ENCODE peak calls at places on chromosomes 13 and 19, in six cellular contexts. E is cardiac muscle cell, X is mucosa of descending colon, D is ascending aorta, Y is kidney, M is GM23248. T is an unnamed sample.

GRCh38 chr13:28679628-28680027 is 20.7 kb downstream of the POMP start:
- DNase-seq in E (no peak), X (no peak), D (no peak), Y (no peak), M (peak; percentile 61), T (no peak)

GRCh38 chr13:28161370-28161769 is 23.0 kb downstream of the PAN3 start:
- DNase-seq in E (peak; percentile 48), X (no peak), D (no peak), Y (no peak), M (peak; percentile 41), T (no peak)

GRCh38 chr19:2567580-2567979 is 91.7 kb downstream of the GADD45B start:
- DNase-seq in E (no peak), X (peak; percentile 87), D (peak; percentile 57), Y (peak; percentile 90), M (peak; percentile 45), T (peak; percentile 75)

GRCh38 chr19:7152568-7152967 is 83.1 kb downstream of the ZNF557 start:
- DNase-seq in E (no peak), X (no peak), D (no peak), Y (no peak), M (peak; percentile 35), T (no peak)

GRCh38 chr19:1087813-1088418 is 7.3 kb downstream of the POLR2E start:
- DNase-seq in E (no peak), X (peak; percentile 81), D (peak; percentile 53), Y (no peak), M (no peak), T (no peak)

GRCh38 chr19:4566402-4567051 is 7.0 kb upstream of the SEMA6B start:
- DNase-seq in E (no peak), X (no peak), D (no peak), Y (no peak), M (no peak), T (no peak)

GRCh38 chr13:72651196-72651595 is 76.2 kb downstream of the MZT1 start:
- DNase-seq in E (peak; percentile 37), X (no peak), D (no peak), Y (no peak), M (no peak), T (no peak)

GRCh38 chr19:14440049-14440448 is 6.9 kb downstream of the PKN1 start:
- DNase-seq in E (no peak), X (peak; percentile 93), D (peak; percentile 55), Y (peak; percentile 94), M (no peak), T (peak; percentile 77)

GRCh38 chr13:54574791-54575190 is 1546.2 kb downstream of the OLFM4 start:
- DNase-seq in E (no peak), X (no peak), D (no peak), Y (no peak), M (no peak), T (no peak)

GRCh38 chr19:28037186-28037585 is 1175.8 kb downstream of the UQCRFS1 start:
- DNase-seq in E (no peak), X (no peak), D (no peak), Y (no peak), M (no peak), T (no peak)

GRCh38 chr19:45637890-45638667 is 1.1 kb downstream of the EML2 start:
- DNase-seq in E (no peak), X (peak; percentile 68), D (no peak), Y (no peak), M (peak; percentile 55), T (no peak)

GRCh38 chr13:95485045-95485517 is 67.4 kb upstream of the CLDN10 start:
- DNase-seq in E (no peak), X (no peak), D (no peak), Y (no peak), M (peak; percentile 60), T (no peak)

GRCh38 chr19:57708641-57709354 is at the start of gene ZNF154:
- DNase-seq in E (peak; percentile 92), X (no peak), D (no peak), Y (peak; percentile 71), M (peak; percentile 88), T (peak; percentile 45)

GRCh38 chr19:3095375-3096191 is 1.4 kb downstream of the GNA11 start:
- DNase-seq in E (peak; percentile 60), X (peak; percentile 67), D (no peak), Y (peak; percentile 77), M (peak; percentile 35), T (no peak)

GRCh38 chr13:37065893-37066526 is 6.5 kb upstream of the SUPT20H start:
- DNase-seq in E (no peak), X (no peak), D (no peak), Y (no peak), M (no peak), T (no peak)

GRCh38 chr19:39915848-39916215 is 18.6 kb downstream of the FCGBP start:
- DNase-seq in E (no peak), X (no peak), D (no peak), Y (no peak), M (no peak), T (no peak)

GRCh38 chr13:99033814-99034213 is 56.0 kb upstream of the DOCK9 start:
- DNase-seq in E (peak; percentile 60), X (no peak), D (no peak), Y (no peak), M (peak; percentile 62), T (no peak)

GRCh38 chr13:32581177-32581786 is 5.0 kb upstream of the PDS5B start:
- DNase-seq in E (peak; percentile 14), X (no peak), D (no peak), Y (no peak), M (peak; percentile 67), T (no peak)

GRCh38 chr19:5369962-5370367 is 29.4 kb upstream of the PTPRS start:
- DNase-seq in E (peak; percentile 50), X (no peak), D (no peak), Y (no peak), M (peak; percentile 46), T (no peak)

GRCh38 chr13:32234914-32235313 is 80.2 kb downstream of the ZAR1L start:
- DNase-seq in E (no peak), X (no peak), D (no peak), Y (no peak), M (no peak), T (no peak)

GRCh38 chr13:73090116-73090811 is 31.5 kb downstream of the KLF5 start:
- DNase-seq in E (no peak), X (no peak), D (no peak), Y (no peak), M (peak; percentile 77), T (no peak)

GRCh38 chr13:72400859-72401258 is 326.6 kb downstream of the MZT1 start:
- DNase-seq in E (no peak), X (no peak), D (no peak), Y (no peak), M (no peak), T (no peak)

GRCh38 chr13:99067160-99067985 is 89.5 kb upstream of the DOCK9 start:
- DNase-seq in E (no peak), X (no peak), D (no peak), Y (no peak), M (peak; percentile 84), T (no peak)

GRCh38 chr13:26132756-26133155 is 80.9 kb upstream of the SHISA2 start:
- DNase-seq in E (no peak), X (no peak), D (no peak), Y (no peak), M (peak; percentile 52), T (no peak)

GRCh38 chr19:8367327-8368001 is 3.5 kb downstream of the ANGPTL4 start:
- DNase-seq in E (peak; percentile 60), X (peak; percentile 83), D (no peak), Y (peak; percentile 93), M (peak; percentile 92), T (peak; percentile 96)

GRCh38 chr19:33486936-33487793 is 34.4 kb downstream of the PEPD start:
- DNase-seq in E (peak; percentile 62), X (no peak), D (no peak), Y (no peak), M (no peak), T (no peak)

GRCh38 chr19:47511681-47512080 is 3.2 kb downstream of the NAPA start:
- DNase-seq in E (no peak), X (no peak), D (no peak), Y (no peak), M (peak; percentile 64), T (peak; percentile 24)

DNA sequence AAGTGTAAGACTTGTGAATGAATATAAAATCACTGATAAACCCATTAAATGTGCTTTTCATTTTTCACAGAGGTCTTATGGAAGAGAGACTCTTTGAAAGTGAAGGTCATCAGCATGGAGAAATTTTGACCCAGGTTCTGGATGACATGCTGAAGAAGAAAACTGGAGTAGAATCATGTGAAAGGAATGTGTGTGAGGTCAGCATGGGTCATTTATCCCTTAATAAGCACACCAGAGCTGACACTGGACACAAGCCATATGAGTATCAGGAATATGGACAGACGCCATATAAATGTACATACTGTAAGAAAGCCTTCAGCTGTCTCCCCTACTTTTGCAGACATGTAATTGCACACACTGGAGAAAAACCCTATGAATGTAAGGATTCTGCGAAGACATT is 29.0 kb downstream of the ZNF20 start:
- DNase-seq in E (no peak), X (no peak), D (no peak), Y (no peak), M (no peak), T (no peak)
- H3K36me3 ChIP-seq in E (peaks cover 27% of the 10 kb centered on the region), X (no peaks in the 10 kb centered on the region), D (peaks cover 15% of the 10 kb centered on the region), Y (peaks cover 18% of the 10 kb centered on the region), M (peaks cover 27% of the 10 kb centered on the region), T (peaks cover 28% of the 10 kb centered on the region)

DNA sequence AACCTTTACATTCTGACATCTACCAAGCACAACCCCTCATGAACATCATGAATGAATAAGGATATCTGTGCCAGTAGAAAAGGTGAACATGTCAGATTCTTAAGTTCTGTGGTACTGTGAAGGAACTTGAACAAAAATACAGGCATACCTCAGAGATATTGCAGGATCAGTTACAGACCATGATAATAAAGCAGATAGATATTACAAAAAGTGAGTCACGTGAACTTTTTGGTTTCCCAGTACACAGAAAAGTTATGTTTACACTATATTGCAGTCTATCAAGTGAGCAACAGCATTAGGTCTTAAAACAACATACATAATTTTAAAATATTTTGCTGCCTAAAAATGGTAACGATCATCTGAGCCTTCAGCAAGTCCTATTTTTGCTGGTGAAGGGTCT is 101.2 kb downstream of the DIAPH3 start:
- DNase-seq in E (no peak), X (no peak), D (no peak), Y (no peak), M (no peak), T (no peak)
- H3K9me3 ChIP-seq in E (no peaks in the 10 kb centered on the region), X (no peaks in the 10 kb centered on the region), D (no peaks in the 10 kb centered on the region), Y (no peaks in the 10 kb centered on the region), M (no peaks in the 10 kb centered on the region), T (no peaks in the 10 kb centered on the region)

GRCh38 chr13:42454749-42455148 is 119.2 kb upstream of the TNFSF11 start:
- DNase-seq in E (no peak), X (no peak), D (no peak), Y (no peak), M (no peak), T (no peak)

GRCh38 chr13:42453091-42453645 is 120.8 kb upstream of the TNFSF11 start:
- DNase-seq in E (no peak), X (no peak), D (no peak), Y (no peak), M (no peak), T (no peak)

DNA sequence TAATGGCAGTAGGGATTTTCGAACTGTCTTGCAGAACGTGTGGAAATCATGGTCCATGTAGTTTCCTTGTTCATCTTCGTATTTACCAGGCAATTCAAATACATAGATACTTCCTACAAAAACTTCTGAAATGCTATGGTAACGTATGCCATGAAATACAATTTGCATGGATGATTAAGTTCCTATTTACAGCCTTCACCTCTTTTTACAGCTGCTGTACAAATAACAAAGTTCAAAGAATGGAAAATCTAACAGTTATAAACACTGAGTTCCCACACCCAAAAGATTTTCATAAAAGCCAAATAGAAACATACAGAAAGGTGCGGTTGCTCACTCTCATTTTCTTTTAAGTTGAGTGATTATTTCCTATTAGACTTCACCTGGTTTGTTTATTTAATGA is 115.8 kb upstream of the TNFSF11 start:
- DNase-seq in E (no peak), X (no peak), D (no peak), Y (no peak), M (no peak), T (no peak)
- H3K36me3 ChIP-seq in E (no peaks in the 10 kb centered on the region), X (no peaks in the 10 kb centered on the region), D (no peaks in the 10 kb centered on the region), Y (no peaks in the 10 kb centered on the region), M (no peaks in the 10 kb centered on the region), T (no peaks in the 10 kb centered on the region)

GRCh38 chr19:37055330-37055729 is 22.9 kb upstream of the ZNF420 start:
- DNase-seq in E (no peak), X (no peak), D (no peak), Y (no peak), M (no peak), T (no peak)
- H3K9me3 ChIP-seq in E (no peaks in the 10 kb centered on the region), X (peaks cover 78% of the 10 kb centered on the region), D (peaks cover 32% of the 10 kb centered on the region), Y (no peaks in the 10 kb centered on the region), M (no peaks in the 10 kb centered on the region), T (no peaks in the 10 kb centered on the region)